ENCODE peak calls at places on chromosome 20, in seven cellular contexts. W, U, O, X, I, D and A are unnamed samples.

GRCh38 chr20:19397676-19398075 is 185.2 kb downstream of the SLC24A3 start:
- DNase-seq in W (no peak), I (no peak), O (no peak), U (no peak), D (no peak), X (no peak), A (no peak)

GRCh38 chr20:58718121-58718563 is 25.5 kb downstream of the NPEPL1 start:
- DNase-seq in U (no peak), X (no peak), D (no peak), O (no peak), I (peak; percentile 4), W (no peak), A (peak; percentile 50)

GRCh38 chr20:8144282-8145245 is 12.5 kb downstream of the PLCB1 start:
- DNase-seq in X (no peak), D (no peak), U (no peak), I (no peak), W (no peak), O (no peak), A (no peak)

GRCh38 chr20:13995086-13995665 is at the start of gene MACROD2:
- DNase-seq in X (peak; percentile 73), U (peak; percentile 98), W (peak; percentile 97), O (peak; percentile 96), I (peak; percentile 96), D (no peak), A (peak; percentile 94)

GRCh38 chr20:61848851-61849250 is 216.8 kb downstream of the TAF4 start:
- DNase-seq in I (no peak), W (no peak), U (no peak), X (no peak), D (no peak), O (no peak), A (no peak)

GRCh38 chr20:3686867-3687321 is 5.1 kb upstream of the ADAM33 start:
- DNase-seq in X (peak; percentile 76), D (no peak), W (peak; percentile 87), O (no peak), U (peak; percentile 52), I (peak; percentile 81), A (no peak)

GRCh38 chr20:53725575-53725970 is 131.9 kb upstream of the ZNF217 start:
- DNase-seq in X (no peak), O (no peak), D (no peak), U (no peak), I (no peak), W (no peak), A (no peak)

GRCh38 chr20:36761125-36761524 is 12.4 kb downstream of the DSN1 start:
- DNase-seq in W (no peak), U (no peak), I (no peak), D (no peak), X (no peak), O (no peak), A (no peak)

GRCh38 chr20:6635034-6635736 is 132.3 kb upstream of the BMP2 start:
- DNase-seq in X (no peak), U (no peak), I (no peak), W (no peak), D (no peak), O (no peak), A (no peak)

GRCh38 chr20:37042986-37043972 is 52.5 kb downstream of the RBL1 start:
- DNase-seq in W (no peak), O (no peak), D (peak; percentile 70), U (no peak), X (no peak), I (peak; percentile 9), A (no peak)

GRCh38 chr20:61844621-61845020 is 221.1 kb downstream of the TAF4 start:
- DNase-seq in U (no peak), X (no peak), D (no peak), W (peak; percentile 9), I (no peak), O (no peak), A (no peak)

GRCh38 chr20:38805502-38805957 is at the start of gene PPP1R16B:
- DNase-seq in D (no peak), X (no peak), U (peak; percentile 50), I (peak; percentile 70), O (peak; percentile 26), W (no peak), A (no peak)

GRCh38 chr20:19758888-19759331 is 852 bp downstream of the RIN2 start:
- DNase-seq in W (peak; percentile 67), X (peak; percentile 44), O (peak; percentile 55), I (peak; percentile 59), U (peak; percentile 49), D (no peak), A (peak; percentile 85)

GRCh38 chr20:6583134-6583738 is 184.2 kb upstream of the BMP2 start:
- DNase-seq in D (peak; percentile 25), W (no peak), X (no peak), U (peak; percentile 49), I (peak; percentile 22), O (peak; percentile 37), A (no peak)

GRCh38 chr20:5395932-5396727 is 79.4 kb upstream of the PROKR2 start:
- DNase-seq in D (no peak), I (no peak), W (no peak), U (no peak), O (no peak), X (no peak), A (no peak)

GRCh38 chr20:10954137-10954840 is 280.5 kb upstream of the JAG1 start:
- DNase-seq in D (no peak), I (no peak), X (no peak), O (no peak), U (peak; percentile 32), W (no peak), A (no peak)

GRCh38 chr20:64065973-64066341 is 3.0 kb downstream of the TCEA2 start:
- DNase-seq in D (peak; percentile 79), X (no peak), U (no peak), O (no peak), W (no peak), I (peak; percentile 54), A (no peak)

GRCh38 chr20:37439223-37439933 is 81.7 kb upstream of the NNAT start:
- DNase-seq in O (no peak), W (no peak), U (no peak), D (no peak), I (no peak), X (no peak), A (no peak)

GRCh38 chr20:57389695-57390603 is 1.2 kb upstream of the RBM38 start:
- DNase-seq in O (no peak), U (no peak), X (no peak), W (peak; percentile 80), D (no peak), I (peak; percentile 48), A (peak; percentile 77)
- H3K27ac ChIP-seq in O (peak overlapping the region; percentile 80), U (peak overlapping the region; percentile 86), X (peak overlapping the region; percentile 86), W (peak overlapping the region; percentile 84), D (peak overlapping the region; percentile 97), I (peak overlapping the region; percentile 79), A (peak overlapping the region; percentile 67)

DNA sequence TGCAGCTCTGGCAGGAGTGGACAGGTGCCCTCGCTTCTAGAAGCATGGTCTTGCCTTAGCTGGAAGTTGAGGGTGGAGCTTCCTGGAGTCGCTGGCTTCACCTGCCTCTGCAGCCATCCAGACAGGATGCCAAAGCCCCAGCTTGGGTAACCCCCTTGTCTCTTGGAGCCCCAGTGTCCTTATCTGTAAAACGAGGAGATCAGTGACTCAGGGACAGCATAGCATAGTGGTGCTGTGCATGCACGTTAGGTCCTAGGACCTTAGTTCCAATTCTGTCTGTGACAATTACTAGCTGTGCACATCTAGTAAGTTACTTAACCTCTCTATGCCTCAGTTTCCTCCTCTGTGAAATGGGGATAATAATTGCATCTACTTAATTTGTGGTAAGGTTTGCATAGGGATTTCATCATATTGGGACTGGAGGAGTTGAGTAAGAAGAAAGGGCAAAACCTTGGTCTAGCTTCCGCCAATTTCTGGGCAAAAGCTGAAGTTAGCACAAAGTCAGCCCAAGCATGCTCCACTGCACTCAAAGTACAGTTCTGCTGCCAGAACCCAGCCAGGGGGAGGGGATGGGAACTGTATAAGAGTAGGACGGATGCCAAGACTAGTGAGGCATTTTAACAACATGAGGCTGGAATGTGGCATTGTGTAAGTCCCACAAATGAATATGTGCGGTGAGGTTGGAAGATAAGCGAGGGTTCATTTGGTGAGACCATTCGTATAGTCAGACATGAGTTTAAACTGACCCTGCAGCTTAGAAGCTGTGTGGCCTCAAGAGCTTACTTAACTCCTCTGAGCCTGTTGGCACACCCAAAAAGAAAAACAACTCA is 24.5 kb downstream of the TOX2 start:
- DNase-seq in O (peak; percentile 54), W (no peak), I (peak; percentile 46), U (no peak), X (peak; percentile 21), D (no peak), A (no peak)
- TF ChIP-seq EP300 in O (peak; percentile 79), W (no peak), I (no peak), U (no peak), X (no peak), D (no peak), A (no peak)

DNA sequence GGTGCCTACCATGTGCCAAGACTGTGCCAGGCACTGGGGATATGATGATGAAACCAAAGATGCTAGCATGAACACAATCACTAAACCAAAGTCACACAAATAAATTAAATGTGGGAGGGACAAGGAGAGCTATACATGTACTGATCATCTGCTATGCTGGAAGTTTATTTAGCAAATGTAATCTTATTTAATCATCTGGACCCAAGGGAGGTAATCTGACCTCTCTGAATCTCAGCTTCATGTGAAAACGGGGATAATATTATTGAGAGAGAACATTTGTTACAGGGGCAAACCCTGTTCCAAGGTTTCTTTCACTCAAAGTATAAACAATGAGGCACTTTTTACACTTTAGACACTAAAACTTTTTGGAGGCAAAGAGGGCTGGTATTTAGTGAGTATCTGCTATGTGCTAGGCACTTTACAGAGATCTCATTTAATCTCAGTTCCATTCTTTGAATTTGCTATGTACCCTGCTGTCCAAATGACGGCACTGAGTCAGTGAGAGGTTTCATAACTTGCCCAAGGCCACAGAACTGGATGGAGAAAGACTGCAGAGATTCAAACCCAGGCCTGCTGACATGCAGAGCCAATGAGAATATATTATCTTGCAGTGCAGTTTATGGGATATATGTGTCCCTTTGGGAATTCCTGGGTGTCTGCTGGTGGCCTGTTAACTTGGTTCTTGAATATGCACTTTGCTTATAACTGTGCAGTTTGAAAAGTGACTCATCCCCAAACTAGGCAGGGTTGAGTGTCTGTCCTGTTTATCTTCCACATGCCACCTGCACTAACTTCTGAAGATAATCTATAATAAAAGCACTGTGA is 3.3 kb upstream of the ASXL1 start:
- DNase-seq in U (no peak), O (peak; percentile 19), X (no peak), D (peak; percentile 59), I (no peak), W (no peak), A (no peak)
- H3K27ac ChIP-seq in U (no peak overlapping the region), O (peak overlapping the region; percentile 98), X (no peak overlapping the region), D (peak overlapping the region; percentile 91), I (peak overlapping the region; percentile 27), W (no peak overlapping the region), A (peak overlapping the region; percentile 25)

GRCh38 chr20:33419140-33419974 is 18.0 kb upstream of the CDK5RAP1 start:
- DNase-seq in I (no peak), X (no peak), O (no peak), D (no peak), W (peak; percentile 76), U (no peak), A (no peak)
- TF ChIP-seq EP300 in I (no peak), X (no peak), O (no peak), D (no peak), W (no peak), U (no peak), A (no peak)